ENCODE peak calls at places on chromosomes 11 and 22, in seven cellular contexts. One of them, this sample, is unnamed.

GRCh38 chr11:61955031-61955415 is 4.9 kb downstream of the BEST1 start:
- DNase-seq in heart left ventricle: peak; percentile 84
- DNase-seq in ascending aorta: peak; percentile 85
- DNase-seq in HFFc6: peak; percentile 58
- DNase-seq in gastrocnemius medialis: peak; percentile 65
- DNase-seq in MCF 10A: peak; percentile 81
- DNase-seq in choroid plexus epithelial cell: peak; percentile 92
- DNase-seq in this sample: peak; percentile 53

GRCh38 chr11:43546561-43547410 is 133.8 kb upstream of the HSD17B12 start:
- DNase-seq in HFFc6: no peak
- DNase-seq in choroid plexus epithelial cell: no peak
- DNase-seq in MCF 10A: no peak
- DNase-seq in heart left ventricle: no peak
- DNase-seq in gastrocnemius medialis: no peak
- DNase-seq in ascending aorta: no peak
- DNase-seq in this sample: no peak

GRCh38 chr22:40007826-40008710 is 13.3 kb downstream of the FAM83F start:
- DNase-seq in HFFc6: no peak
- DNase-seq in MCF 10A: peak; percentile 45
- DNase-seq in choroid plexus epithelial cell: no peak
- DNase-seq in heart left ventricle: no peak
- DNase-seq in ascending aorta: no peak
- DNase-seq in gastrocnemius medialis: no peak
- DNase-seq in this sample: no peak

GRCh38 chr11:60785806-60786361 is 751 bp downstream of the MS4A10 start:
- DNase-seq in choroid plexus epithelial cell: peak; percentile 72
- DNase-seq in HFFc6: peak; percentile 60
- DNase-seq in gastrocnemius medialis: no peak
- DNase-seq in heart left ventricle: no peak
- DNase-seq in MCF 10A: no peak
- DNase-seq in ascending aorta: no peak
- DNase-seq in this sample: no peak

GRCh38 chr11:88709567-88709966 is 356.2 kb downstream of the GRM5 start:
- DNase-seq in HFFc6: no peak
- DNase-seq in gastrocnemius medialis: no peak
- DNase-seq in ascending aorta: no peak
- DNase-seq in heart left ventricle: no peak
- DNase-seq in MCF 10A: peak; percentile 4
- DNase-seq in choroid plexus epithelial cell: no peak
- DNase-seq in this sample: peak; percentile 9

GRCh38 chr11:66967670-66968425 is 7.3 kb upstream of the C11orf86 start:
- DNase-seq in choroid plexus epithelial cell: peak; percentile 79
- DNase-seq in MCF 10A: peak; percentile 90
- DNase-seq in heart left ventricle: peak; percentile 67
- DNase-seq in ascending aorta: no peak
- DNase-seq in gastrocnemius medialis: no peak
- DNase-seq in HFFc6: peak; percentile 73
- DNase-seq in this sample: no peak

GRCh38 chr22:18057568-18058209 is 20.1 kb upstream of the PEX26 start:
- DNase-seq in MCF 10A: peak; percentile 99
- DNase-seq in heart left ventricle: no peak
- DNase-seq in gastrocnemius medialis: peak; percentile 83
- DNase-seq in choroid plexus epithelial cell: peak; percentile 98
- DNase-seq in HFFc6: peak; percentile 94
- DNase-seq in ascending aorta: peak; percentile 97
- DNase-seq in this sample: no peak

GRCh38 chr11:86629070-86629706 is 43.2 kb downstream of the ME3 start:
- DNase-seq in ascending aorta: no peak
- DNase-seq in MCF 10A: no peak
- DNase-seq in heart left ventricle: no peak
- DNase-seq in choroid plexus epithelial cell: peak; percentile 97
- DNase-seq in HFFc6: no peak
- DNase-seq in gastrocnemius medialis: peak; percentile 17
- DNase-seq in this sample: no peak

GRCh38 chr11:3823303-3823702 is 14.9 kb downstream of the PGAP2 start:
- DNase-seq in HFFc6: peak; percentile 75
- DNase-seq in heart left ventricle: no peak
- DNase-seq in ascending aorta: no peak
- DNase-seq in MCF 10A: peak; percentile 69
- DNase-seq in choroid plexus epithelial cell: peak; percentile 84
- DNase-seq in gastrocnemius medialis: no peak
- DNase-seq in this sample: no peak

GRCh38 chr11:33182246-33182878 is 21.1 kb upstream of the CSTF3 start:
- DNase-seq in MCF 10A: no peak
- DNase-seq in choroid plexus epithelial cell: no peak
- DNase-seq in gastrocnemius medialis: no peak
- DNase-seq in HFFc6: no peak
- DNase-seq in ascending aorta: no peak
- DNase-seq in heart left ventricle: no peak
- DNase-seq in this sample: no peak

GRCh38 chr11:27209562-27210005 is 153.4 kb downstream of the CCDC34 start:
- DNase-seq in choroid plexus epithelial cell: peak; percentile 84
- DNase-seq in HFFc6: peak; percentile 86
- DNase-seq in MCF 10A: peak; percentile 94
- DNase-seq in ascending aorta: peak; percentile 70
- DNase-seq in gastrocnemius medialis: no peak
- DNase-seq in heart left ventricle: no peak
- DNase-seq in this sample: no peak

GRCh38 chr11:75035911-75036536 is 47.3 kb downstream of the NEU3 start:
- DNase-seq in MCF 10A: peak; percentile 53
- DNase-seq in ascending aorta: no peak
- DNase-seq in HFFc6: peak; percentile 43
- DNase-seq in gastrocnemius medialis: peak; percentile 17
- DNase-seq in heart left ventricle: no peak
- DNase-seq in choroid plexus epithelial cell: no peak
- DNase-seq in this sample: no peak

GRCh38 chr11:47257178-47257517 is 648 bp upstream of the NR1H3 start:
- DNase-seq in MCF 10A: no peak
- DNase-seq in gastrocnemius medialis: no peak
- DNase-seq in ascending aorta: no peak
- DNase-seq in choroid plexus epithelial cell: no peak
- DNase-seq in heart left ventricle: no peak
- DNase-seq in HFFc6: no peak
- DNase-seq in this sample: no peak

GRCh38 chr11:34213366-34213765 is 107.9 kb downstream of the NAT10 start:
- DNase-seq in MCF 10A: no peak
- DNase-seq in gastrocnemius medialis: no peak
- DNase-seq in choroid plexus epithelial cell: no peak
- DNase-seq in HFFc6: peak; percentile 36
- DNase-seq in heart left ventricle: no peak
- DNase-seq in ascending aorta: no peak
- DNase-seq in this sample: no peak

GRCh38 chr11:78420255-78420764 is 2.7 kb upstream of the GAB2 start:
- DNase-seq in HFFc6: peak; percentile 81
- DNase-seq in heart left ventricle: peak; percentile 75
- DNase-seq in gastrocnemius medialis: peak; percentile 16
- DNase-seq in choroid plexus epithelial cell: peak; percentile 95
- DNase-seq in ascending aorta: peak; percentile 90
- DNase-seq in MCF 10A: peak; percentile 52
- DNase-seq in this sample: peak; percentile 75

GRCh38 chr11:2559527-2560311 is 114.9 kb downstream of the KCNQ1 start:
- DNase-seq in HFFc6: no peak
- DNase-seq in heart left ventricle: peak; percentile 32
- DNase-seq in ascending aorta: no peak
- DNase-seq in choroid plexus epithelial cell: no peak
- DNase-seq in gastrocnemius medialis: no peak
- DNase-seq in MCF 10A: no peak
- DNase-seq in this sample: peak; percentile 33

GRCh38 chr11:5285703-5286102 is 16.0 kb upstream of the HBE1 start:
- DNase-seq in choroid plexus epithelial cell: no peak
- DNase-seq in gastrocnemius medialis: no peak
- DNase-seq in HFFc6: no peak
- DNase-seq in MCF 10A: peak; percentile 5
- DNase-seq in heart left ventricle: no peak
- DNase-seq in ascending aorta: no peak
- DNase-seq in this sample: no peak

GRCh38 chr11:2787816-2788750 is 88.3 kb upstream of the KCNQ1OT1 start:
- DNase-seq in heart left ventricle: peak; percentile 33
- DNase-seq in choroid plexus epithelial cell: no peak
- DNase-seq in ascending aorta: peak; percentile 33
- DNase-seq in MCF 10A: no peak
- DNase-seq in HFFc6: no peak
- DNase-seq in gastrocnemius medialis: no peak
- DNase-seq in this sample: peak; percentile 13

GRCh38 chr22:39244073-39244495 is 698 bp downstream of the PDGFB start:
- DNase-seq in HFFc6: no peak
- DNase-seq in heart left ventricle: peak; percentile 68
- DNase-seq in choroid plexus epithelial cell: no peak
- DNase-seq in MCF 10A: no peak
- DNase-seq in ascending aorta: no peak
- DNase-seq in gastrocnemius medialis: no peak
- DNase-seq in this sample: no peak

DNA sequence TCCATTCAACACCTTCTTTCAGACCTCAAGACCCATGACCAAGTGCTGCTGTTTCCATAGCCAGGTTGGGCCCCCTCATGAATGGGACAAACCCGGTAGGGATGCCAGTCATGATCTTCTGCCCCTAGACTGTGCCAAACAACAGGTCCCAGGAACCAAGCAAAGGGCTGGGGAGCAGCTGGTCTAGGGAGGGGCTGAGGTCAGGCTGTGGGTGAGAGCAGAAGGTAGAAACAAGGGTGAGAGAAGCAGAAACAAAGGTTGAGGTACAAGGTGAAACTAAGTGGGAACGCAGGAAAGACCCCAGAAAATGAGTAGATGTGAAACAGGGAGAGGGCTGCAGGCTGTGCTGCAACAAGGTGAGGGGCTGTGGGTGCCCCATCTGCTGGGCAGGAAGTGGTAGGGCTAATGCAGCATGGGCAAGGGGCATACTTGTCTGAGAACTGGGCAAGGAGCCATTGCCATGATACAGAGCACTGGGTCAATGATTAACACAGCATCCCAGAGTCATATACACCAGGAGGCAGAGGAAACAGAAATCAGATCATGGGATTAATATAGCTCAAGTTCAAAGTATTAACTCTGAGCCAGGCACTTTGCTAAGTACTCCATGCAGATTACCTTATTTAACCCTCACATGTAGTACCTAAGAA is 45.9 kb downstream of the SLC1A2 start:
- DNase-seq in HFFc6: no peak
- DNase-seq in heart left ventricle: no peak
- DNase-seq in ascending aorta: no peak
- DNase-seq in choroid plexus epithelial cell: no peak
- DNase-seq in gastrocnemius medialis: no peak
- DNase-seq in MCF 10A: no peak
- DNase-seq in this sample: no peak
- TF ChIP-seq CTCF in HFFc6: peak; percentile 36
- TF ChIP-seq CTCF in heart left ventricle: no peak
- TF ChIP-seq CTCF in ascending aorta: no peak
- TF ChIP-seq CTCF in choroid plexus epithelial cell: no peak
- TF ChIP-seq CTCF in gastrocnemius medialis: no peak
- TF ChIP-seq CTCF in MCF 10A: no peak
- TF ChIP-seq CTCF in this sample: no peak

DNA sequence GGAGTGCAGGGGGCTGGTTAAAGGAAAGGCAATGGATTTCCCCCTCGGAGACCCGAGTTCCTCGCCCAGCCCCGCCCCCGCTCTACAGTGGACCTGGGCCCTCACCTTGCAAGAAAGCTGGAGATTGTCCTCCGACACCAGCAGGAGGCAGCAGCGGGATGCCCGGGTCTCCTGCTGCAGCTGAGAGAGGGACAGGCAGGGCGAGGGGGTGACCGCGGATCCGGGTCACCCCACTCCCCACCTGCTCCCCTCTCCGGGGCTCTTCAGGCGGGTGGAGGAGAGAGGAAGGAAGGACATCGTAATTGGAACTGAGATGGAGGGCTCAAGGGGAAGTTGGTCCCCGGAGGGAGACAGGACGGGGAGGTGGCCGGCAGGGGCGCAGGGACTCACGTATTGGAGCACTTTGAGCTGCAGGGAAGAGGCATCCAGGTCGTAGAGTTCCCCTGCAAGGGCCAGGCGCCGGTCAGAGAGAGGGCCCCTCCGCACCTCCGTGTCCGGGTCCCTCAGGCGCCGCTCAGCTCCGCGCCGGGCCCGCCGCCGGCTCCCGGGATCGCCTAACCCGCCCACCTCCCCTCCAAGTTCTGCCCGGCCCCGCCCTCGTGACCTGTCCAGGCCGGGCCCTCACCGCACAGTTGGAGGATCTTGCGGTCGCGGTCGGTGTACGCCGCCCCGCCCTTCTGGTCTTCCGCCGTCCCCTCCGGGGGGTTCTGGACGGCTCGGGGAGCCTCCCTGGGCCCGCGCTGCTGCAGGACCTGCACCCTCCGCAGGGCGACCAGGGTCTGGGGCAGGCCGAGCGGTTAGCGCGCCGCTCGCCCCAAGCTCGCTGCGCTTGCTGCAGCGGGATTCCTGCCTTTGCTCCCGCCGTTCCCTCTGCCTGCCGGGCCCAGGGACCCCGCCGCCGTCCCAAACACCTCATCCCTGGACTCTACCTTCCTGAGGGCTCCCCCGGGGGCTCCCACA is 84.1 kb downstream of the PDE2A start:
- DNase-seq in ascending aorta: no peak
- DNase-seq in MCF 10A: peak; percentile 38
- DNase-seq in HFFc6: no peak
- DNase-seq in choroid plexus epithelial cell: peak; percentile 47
- DNase-seq in gastrocnemius medialis: no peak
- DNase-seq in heart left ventricle: peak; percentile 68
- DNase-seq in this sample: peak; percentile 81
- TF ChIP-seq CTCF in ascending aorta: no peak
- TF ChIP-seq CTCF in MCF 10A: peak; percentile 37
- TF ChIP-seq CTCF in HFFc6: peak; percentile 66
- TF ChIP-seq CTCF in choroid plexus epithelial cell: peak; percentile 67
- TF ChIP-seq CTCF in gastrocnemius medialis: peak; percentile 37
- TF ChIP-seq CTCF in heart left ventricle: peak; percentile 48
- TF ChIP-seq CTCF in this sample: peak; percentile 72

DNA sequence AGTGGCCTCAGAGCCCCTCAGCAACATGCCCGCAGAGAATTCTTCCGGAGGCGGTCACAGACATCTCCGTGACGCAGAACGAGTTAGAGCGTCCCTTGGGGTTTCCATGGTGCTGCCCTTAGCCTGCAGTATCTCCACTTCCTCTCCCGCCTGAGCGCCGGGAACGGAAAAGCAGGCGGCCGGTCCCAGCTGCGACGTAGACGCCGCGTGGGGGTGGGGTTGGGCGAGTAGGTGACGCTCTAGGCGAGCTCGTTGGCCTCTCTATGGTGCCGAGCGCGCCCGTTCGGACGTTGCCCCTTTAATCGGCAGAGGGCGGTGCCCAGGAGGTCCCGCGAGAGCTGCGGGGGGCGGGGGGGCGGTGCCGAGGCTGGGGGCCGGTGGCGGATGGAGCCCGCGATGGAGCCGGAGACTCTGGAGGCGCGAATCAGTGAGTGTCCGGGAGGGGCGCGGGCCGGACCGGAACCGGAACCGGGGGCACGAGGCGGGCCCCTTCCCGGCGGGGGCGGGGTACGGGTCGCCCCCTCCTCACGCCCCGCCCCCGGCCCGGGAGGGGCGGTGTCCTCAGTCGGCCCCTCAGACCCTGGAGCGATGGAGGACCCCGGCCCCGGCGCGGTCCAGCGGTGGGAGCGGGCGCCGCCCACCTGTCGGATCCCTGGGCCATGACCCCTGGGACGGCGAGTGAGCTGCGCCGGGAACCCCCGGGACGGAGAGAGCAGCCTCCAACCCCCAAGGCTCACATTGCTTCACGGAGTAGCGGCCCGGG is at the start of gene GGA1:
- DNase-seq in MCF 10A: peak; percentile 96
- DNase-seq in choroid plexus epithelial cell: peak; percentile 98
- DNase-seq in gastrocnemius medialis: peak; percentile 91
- DNase-seq in ascending aorta: peak; percentile 97
- DNase-seq in HFFc6: peak; percentile 95
- DNase-seq in heart left ventricle: peak; percentile 98
- DNase-seq in this sample: peak; percentile 91
- TF ChIP-seq CTCF in MCF 10A: no peak
- TF ChIP-seq CTCF in choroid plexus epithelial cell: no peak
- TF ChIP-seq CTCF in gastrocnemius medialis: no peak
- TF ChIP-seq CTCF in ascending aorta: no peak
- TF ChIP-seq CTCF in HFFc6: peak; percentile 50
- TF ChIP-seq CTCF in heart left ventricle: no peak
- TF ChIP-seq CTCF in this sample: no peak

GRCh38 chr11:13207270-13207664 is 70.3 kb upstream of the BMAL1 start:
- DNase-seq in gastrocnemius medialis: no peak
- DNase-seq in choroid plexus epithelial cell: no peak
- DNase-seq in heart left ventricle: no peak
- DNase-seq in HFFc6: no peak
- DNase-seq in ascending aorta: no peak
- DNase-seq in MCF 10A: peak; percentile 47
- DNase-seq in this sample: no peak
- TF ChIP-seq CTCF in gastrocnemius medialis: no peak
- TF ChIP-seq CTCF in choroid plexus epithelial cell: peak; percentile 45
- TF ChIP-seq CTCF in heart left ventricle: no peak
- TF ChIP-seq CTCF in HFFc6: peak; percentile 20
- TF ChIP-seq CTCF in ascending aorta: no peak
- TF ChIP-seq CTCF in MCF 10A: no peak
- TF ChIP-seq CTCF in this sample: no peak